ENCODE peak calls at places on chromosomes 16 and 17, in nine cellular contexts. Z, W, N, X, S, P, J, B and D are unnamed samples.

GRCh38 chr16:89099905-89100304 is 6.3 kb downstream of the ACSF3 start:
- DNase-seq in S (no peak), P (no peak), N (no peak), X (peak; percentile 25), J (no peak), B (no peak), W (peak; percentile 9), Z (no peak), D (no peak)

GRCh38 chr16:48462146-48462740 is 77.0 kb upstream of the SIAH1 start:
- DNase-seq in S (no peak), N (no peak), W (peak; percentile 71), J (no peak), X (no peak), Z (no peak), P (no peak), B (no peak), D (no peak)

GRCh38 chr16:17228708-17229055 is 242.1 kb downstream of the XYLT1 start:
- DNase-seq in P (no peak), W (no peak), S (no peak), B (no peak), J (no peak), N (no peak), X (no peak), Z (no peak), D (no peak)

GRCh38 chr16:2429771-2430663 is 770 bp downstream of the CCNF start:
- DNase-seq in Z (no peak), N (peak; percentile 13), S (no peak), X (no peak), P (no peak), W (peak; percentile 26), B (no peak), J (no peak), D (no peak)

GRCh38 chr17:1769826-1770477 is 8.1 kb downstream of the SERPINF1 start:
- DNase-seq in P (no peak), X (peak; percentile 19), S (no peak), J (no peak), Z (no peak), B (no peak), W (no peak), N (no peak), D (no peak)

GRCh38 chr17:40023590-40024292 is 8.5 kb downstream of the CSF3 start:
- DNase-seq in J (no peak), W (peak; percentile 18), P (no peak), B (no peak), X (no peak), S (no peak), N (no peak), Z (no peak), D (peak; percentile 44)

GRCh38 chr16:11253995-11254912 is 1.8 kb downstream of the SOCS1 start:
- DNase-seq in P (no peak), N (no peak), S (no peak), J (no peak), Z (no peak), B (no peak), W (no peak), X (peak; percentile 51), D (no peak)

GRCh38 chr16:3576211-3576610 is 992 bp downstream of the NLRC3 start:
- DNase-seq in S (no peak), X (peak; percentile 36), P (no peak), J (no peak), W (no peak), Z (no peak), B (no peak), N (no peak), D (no peak)

GRCh38 chr17:79952915-79953314 is 82.8 kb downstream of the TBC1D16 start:
- DNase-seq in N (no peak), Z (no peak), P (no peak), X (no peak), B (no peak), J (no peak), S (peak; percentile 2), W (no peak), D (no peak)

GRCh38 chr17:7755095-7755890 is 37.7 kb downstream of the DNAH2 start:
- DNase-seq in W (no peak), J (no peak), S (no peak), Z (no peak), B (no peak), X (no peak), N (no peak), P (no peak), D (no peak)

GRCh38 chr16:31397701-31398100 is 4.6 kb downstream of the ITGAD start:
- DNase-seq in Z (no peak), N (no peak), B (no peak), X (no peak), J (no peak), P (no peak), W (no peak), S (no peak), D (no peak)

GRCh38 chr16:27526169-27526568 is 23.5 kb downstream of the GTF3C1 start:
- DNase-seq in S (peak; percentile 88), P (no peak), J (no peak), B (no peak), N (no peak), W (no peak), X (no peak), Z (no peak), D (peak; percentile 79)

GRCh38 chr17:56970974-56971373 is 7.0 kb upstream of the SCPEP1 start:
- DNase-seq in N (no peak), Z (no peak), X (no peak), B (no peak), W (no peak), S (no peak), P (no peak), J (no peak), D (no peak)

GRCh38 chr17:50423553-50424159 is 2.4 kb upstream of the ACSF2 start:
- DNase-seq in N (peak; percentile 16), Z (no peak), P (peak; percentile 75), W (peak; percentile 89), B (no peak), J (peak; percentile 42), S (no peak), X (no peak), D (no peak)

GRCh38 chr16:81817789-81818304 is 38.8 kb downstream of the PLCG2 start:
- DNase-seq in W (no peak), N (peak; percentile 67), P (no peak), J (no peak), X (no peak), S (no peak), B (no peak), Z (no peak), D (no peak)

GRCh38 chr16:85686912-85687591 is 1.7 kb downstream of the GINS2 start:
- DNase-seq in B (no peak), X (peak; percentile 64), W (no peak), P (no peak), J (no peak), S (peak; percentile 13), N (no peak), Z (no peak), D (no peak)

GRCh38 chr17:16935786-16936185 is 36.1 kb downstream of the TNFRSF13B start:
- DNase-seq in X (no peak), J (no peak), B (no peak), N (no peak), P (no peak), Z (no peak), W (no peak), S (no peak), D (peak; percentile 11)

GRCh38 chr16:85782476-85782875 is 16.9 kb downstream of the EMC8 start:
- DNase-seq in X (no peak), W (no peak), N (no peak), B (no peak), J (no peak), P (peak; percentile 11), Z (no peak), S (no peak), D (no peak)

GRCh38 chr16:89283449-89283848 is 65.9 kb downstream of the ZNF778 start:
- DNase-seq in S (no peak), Z (no peak), J (no peak), N (no peak), B (no peak), P (no peak), W (no peak), X (no peak), D (no peak)

GRCh38 chr17:36475346-36475970 is 11.0 kb upstream of the ZNHIT3 start:
- DNase-seq in B (no peak), P (no peak), X (no peak), Z (no peak), N (no peak), J (no peak), S (no peak), W (no peak), D (no peak)

GRCh38 chr16:87160752-87161337 is 156.3 kb downstream of the C16orf95 start:
- DNase-seq in N (no peak), X (peak; percentile 7), S (no peak), J (no peak), B (no peak), W (no peak), Z (no peak), P (no peak), D (no peak)